ENCODE peak calls at places on chromosomes 11 and 22, in six cellular contexts. H is dorsolateral prefrontal cortex, K is IMR-90, V is lung, C is WTC11, A is coronary artery. X is an unnamed sample.
A peak's percentile ranks its signal among the peaks of the same experiment; 100 is the strongest.

GRCh38 chr22:38569181-38569971 is 607 bp downstream of the DMC1 start:
- DNase-seq in A (no peak), C (peak; percentile 43), V (no peak), K (no peak), H (no peak), X (no peak)

GRCh38 chr11:2975594-2975993 is 16.5 kb downstream of the NAP1L4 start:
- DNase-seq in K (peak; percentile 37), H (no peak), V (no peak), C (no peak), A (no peak), X (no peak)

GRCh38 chr11:76615950-76616349 is 54.6 kb downstream of the LRRC32 start:
- DNase-seq in C (no peak), A (peak; percentile 89), V (no peak), K (peak; percentile 38), H (no peak), X (no peak)

GRCh38 chr11:64745523-64746328 is 1.8 kb upstream of the RASGRP2 start:
- DNase-seq in V (peak; percentile 80), C (peak; percentile 89), K (peak; percentile 22), A (peak; percentile 97), H (peak; percentile 72), X (no peak)

GRCh38 chr11:2099523-2100316 is 39.5 kb downstream of the IGF2 start:
- DNase-seq in K (no peak), V (peak; percentile 52), H (peak; percentile 39), A (no peak), C (no peak), X (no peak)

GRCh38 chr22:50192825-50193204 is 7.1 kb downstream of the TRABD start:
- DNase-seq in H (no peak), V (no peak), K (no peak), A (no peak), C (no peak), X (no peak)

GRCh38 chr11:126114486-126115252 is 52.0 kb upstream of the CDON start:
- DNase-seq in K (peak; percentile 21), A (no peak), V (no peak), H (no peak), C (no peak), X (no peak)

GRCh38 chr11:34028407-34028804 is 23.1 kb upstream of the CAPRIN1 start:
- DNase-seq in A (no peak), V (no peak), H (no peak), K (peak; percentile 8), C (no peak), X (peak; percentile 38)

GRCh38 chr22:37782340-37783168 is 25.2 kb upstream of the GCAT start:
- DNase-seq in V (no peak), H (no peak), A (no peak), C (no peak), K (peak; percentile 44), X (no peak)

GRCh38 chr22:45096256-45096907 is 67.3 kb upstream of the NUP50 start:
- DNase-seq in A (no peak), K (peak; percentile 58), H (peak; percentile 69), V (peak; percentile 68), C (peak; percentile 74), X (no peak)

GRCh38 chr11:92153542-92153941 is 71.1 kb upstream of the FAT3 start:
- DNase-seq in H (no peak), V (no peak), A (no peak), K (no peak), C (no peak), X (no peak)

GRCh38 chr22:38454361-38455062 is 487 bp downstream of the KCNJ4 start:
- DNase-seq in H (no peak), C (no peak), K (no peak), A (no peak), V (no peak), X (no peak)

GRCh38 chr22:45262931-45263789 is 21.6 kb upstream of the UPK3A start:
- DNase-seq in H (no peak), A (no peak), V (peak; percentile 45), K (no peak), C (no peak), X (no peak)

GRCh38 chr11:57475191-57475590 is 14.9 kb downstream of the RTN4RL2 start:
- DNase-seq in H (no peak), A (no peak), C (no peak), K (peak; percentile 12), V (no peak), X (no peak)

GRCh38 chr11:65817312-65817814 is 16.4 kb upstream of the SNX32 start:
- DNase-seq in V (no peak), A (no peak), H (no peak), C (no peak), K (no peak), X (no peak)

GRCh38 chr11:31784645-31785044 is 26.5 kb downstream of the PAX6 start:
- DNase-seq in V (no peak), K (no peak), H (no peak), C (no peak), A (no peak), X (no peak)

GRCh38 chr22:20566420-20567260 is 59.2 kb downstream of the MED15 start:
- DNase-seq in C (no peak), H (peak; percentile 40), K (peak; percentile 82), V (no peak), A (no peak), X (no peak)

GRCh38 chr22:28014141-28015055 is 95.3 kb upstream of the PITPNB start:
- DNase-seq in H (peak; percentile 30), C (peak; percentile 1), A (no peak), V (no peak), K (no peak), X (no peak)

GRCh38 chr11:38988908-38989307 is 2390.9 kb upstream of the RAG2 start:
- DNase-seq in A (no peak), H (no peak), V (no peak), K (no peak), C (no peak), X (no peak)

GRCh38 chr22:46087816-46088277 is 62.5 kb upstream of the PPARA start:
- DNase-seq in K (peak; percentile 86), V (peak; percentile 78), H (peak; percentile 97), C (peak; percentile 44), A (peak; percentile 98), X (no peak)

GRCh38 chr22:38317995-38318715 is 922 bp upstream of the CSNK1E start:
- DNase-seq in C (no peak), A (peak; percentile 90), H (peak; percentile 62), K (peak; percentile 93), V (peak; percentile 70), X (no peak)

DNA sequence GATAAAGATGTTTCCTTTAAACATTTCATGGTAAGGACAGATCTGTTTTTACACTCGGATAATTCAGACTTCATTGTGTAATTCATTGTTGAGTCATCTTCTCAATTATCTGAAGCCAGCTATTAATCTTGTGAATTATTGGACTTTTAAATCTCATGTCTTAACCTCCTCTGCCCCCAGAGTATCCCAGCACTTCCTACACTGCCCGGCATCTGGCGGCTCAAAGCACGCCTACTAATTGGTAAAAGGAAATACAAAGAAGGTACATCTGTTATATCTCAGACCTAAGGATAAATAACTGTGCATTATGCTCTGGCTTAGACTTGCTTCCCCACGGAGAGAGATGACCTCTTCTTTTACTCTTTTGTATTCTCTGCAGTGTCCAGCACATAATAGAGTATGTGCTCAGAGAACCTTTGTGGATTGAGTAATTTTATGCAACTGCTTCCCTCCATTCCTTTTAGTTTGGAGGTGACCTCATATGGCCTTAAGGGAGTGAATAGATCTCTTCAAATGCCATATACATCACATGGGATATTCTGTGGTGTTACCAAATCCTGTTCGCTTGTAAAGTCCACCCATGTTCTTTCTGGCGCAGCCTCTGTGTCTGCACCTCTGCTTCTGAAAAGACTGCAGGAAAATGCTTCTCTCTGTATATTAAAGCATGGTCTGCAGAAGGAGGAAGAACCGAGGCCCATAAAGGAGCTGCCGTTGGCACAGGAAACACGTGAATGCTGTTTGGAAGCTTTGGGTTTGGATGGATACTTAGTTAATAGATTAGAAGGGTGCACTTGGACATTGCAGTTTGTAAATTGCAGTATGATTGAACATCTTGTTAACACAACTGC is 125.7 kb upstream of the SORL1-AS1 start:
- DNase-seq in K (peak; percentile 4), H (no peak), C (no peak), V (no peak), A (no peak), X (no peak)
- TF ChIP-seq CTCF in K (no peak), H (no peak), C (no peak), V (no peak), A (no peak), X (no peak)

DNA sequence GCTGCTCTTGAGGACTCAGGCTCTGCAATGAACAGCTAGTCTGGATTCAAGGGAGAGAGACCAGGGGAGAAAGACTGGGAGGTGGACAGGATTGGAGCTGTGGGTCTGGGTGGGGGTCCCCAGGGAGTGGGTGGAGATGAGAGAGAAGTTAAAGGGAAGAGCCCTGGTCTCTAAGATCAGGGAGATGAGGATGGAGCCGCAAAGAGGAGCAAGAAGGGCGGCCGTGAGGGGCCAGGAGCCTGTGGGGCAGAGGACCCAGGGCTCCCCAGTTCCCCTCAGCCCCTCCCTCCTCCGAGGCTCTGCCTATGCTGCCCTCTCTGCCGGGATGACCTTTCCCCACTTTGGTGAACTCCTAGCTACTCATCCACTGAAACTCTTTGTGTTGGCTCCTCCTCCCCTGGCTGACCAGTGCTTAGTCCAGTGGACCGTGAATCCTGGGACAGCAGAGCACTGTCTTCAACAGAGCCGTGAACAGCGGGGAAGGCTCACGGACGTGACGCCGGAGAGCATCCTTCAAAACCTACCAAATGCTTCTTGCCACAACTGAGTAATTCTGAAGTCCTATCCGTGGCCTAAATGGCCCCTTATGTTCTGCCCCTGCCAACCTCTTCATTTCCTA is 16.4 kb upstream of the RFPL3 start:
- DNase-seq in C (no peak), K (no peak), A (no peak), V (no peak), H (no peak), X (peak; percentile 65)
- TF ChIP-seq CTCF in C (no peak), K (no peak), A (no peak), V (no peak), H (no peak), X (no peak)

DNA sequence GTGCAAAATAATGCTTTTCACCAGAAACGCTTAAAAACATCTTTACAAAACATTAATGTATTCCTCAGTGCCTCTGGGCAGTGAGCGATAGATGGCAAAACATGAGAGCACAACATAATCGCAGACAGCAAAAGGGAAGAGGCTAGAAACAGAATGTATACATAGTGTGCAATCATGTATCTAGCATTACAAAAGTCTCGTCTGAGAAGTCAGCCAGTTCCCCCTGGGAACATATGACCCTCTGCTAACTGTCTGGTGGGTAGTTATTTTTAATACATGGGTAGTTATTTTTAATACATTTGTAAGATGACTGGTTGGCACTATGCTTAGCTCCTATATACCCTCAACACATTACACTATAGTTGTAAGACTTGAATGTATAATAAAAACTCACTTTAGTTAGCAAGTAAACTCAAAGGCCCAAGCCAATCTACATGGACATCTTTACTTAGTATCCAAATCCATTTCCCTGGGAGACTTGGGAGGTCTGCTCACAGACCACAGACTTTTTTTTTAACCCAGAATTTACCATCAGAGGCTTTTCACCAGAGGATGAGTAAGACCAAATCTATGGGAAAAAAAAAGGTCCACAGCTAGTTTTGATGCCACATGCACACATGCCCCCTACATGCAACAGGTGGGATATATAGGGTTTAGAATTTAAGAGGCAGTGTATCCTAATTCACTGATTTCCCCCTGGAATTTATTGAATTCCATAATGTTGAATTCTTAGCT is 71.7 kb downstream of the AMBRA1 start:
- DNase-seq in C (no peak), V (no peak), A (no peak), K (peak; percentile 79), H (no peak), X (no peak)
- TF ChIP-seq CTCF in C (no peak), V (no peak), A (no peak), K (peak; percentile 64), H (no peak), X (peak; percentile 24)

DNA sequence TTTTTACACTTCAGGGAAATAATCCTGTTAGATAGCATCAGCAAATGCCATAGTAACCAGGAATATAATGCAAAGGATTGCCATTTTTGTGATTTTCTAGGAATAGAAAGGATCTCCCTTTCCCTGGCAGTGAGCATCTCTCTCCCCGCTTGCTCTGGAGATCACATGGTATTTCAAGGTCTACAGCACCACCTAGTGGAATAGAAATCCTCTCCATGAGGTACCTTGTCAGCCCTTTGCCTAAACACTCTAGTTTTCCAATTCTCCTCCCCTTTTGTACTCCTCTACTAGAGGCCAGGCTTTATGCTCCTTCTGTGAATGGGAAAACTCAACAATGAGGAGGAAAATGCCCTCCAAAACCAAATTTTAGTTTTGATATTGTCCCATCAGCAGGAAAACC is 78.4 kb downstream of the XRRA1 start:
- DNase-seq in V (no peak), C (no peak), K (peak; percentile 66), A (no peak), H (no peak), X (no peak)
- TF ChIP-seq CTCF in V (no peak), C (no peak), K (peak; percentile 47), A (no peak), H (no peak), X (no peak)

X was measured in osteocyte.